ENCODE peak calls at places on chromosome 18, in ten cellular contexts. P, E, O, A, B, T, L, K, W and M are unnamed samples.

GRCh38 chr18:56873441-56874140 is 222.4 kb downstream of the WDR7 start:
- DNase-seq in P (no peak), E (no peak), O (no peak), A (no peak), B (peak), T (no peak), L (no peak), K (no peak), W (no peak), M (no peak)

GRCh38 chr18:63320690-63321265 is 1.2 kb upstream of the BCL2 start:
- DNase-seq in P (peak), E (peak), O (peak), A (no peak), B (peak), T (peak), L (peak), K (peak), W (peak), M (no peak)

GRCh38 chr18:36769172-36769571 is 59.6 kb downstream of the TPGS2 start:
- DNase-seq in P (peak), E (no peak), O (no peak), A (no peak), B (no peak), T (no peak), L (no peak), K (no peak), W (no peak), M (no peak)

GRCh38 chr18:62458346-62458745 is 64.5 kb upstream of the ZCCHC2 start:
- DNase-seq in P (no peak), E (no peak), O (no peak), A (no peak), B (no peak), T (no peak), L (no peak), K (no peak), W (no peak), M (no peak)

GRCh38 chr18:51621103-51621969 is 423.9 kb upstream of the MEX3C start:
- DNase-seq in P (peak), E (no peak), O (peak), A (peak), B (peak), T (peak), L (no peak), K (no peak), W (no peak), M (peak)

GRCh38 chr18:13236411-13236810 is 17.9 kb downstream of the LDLRAD4 start:
- DNase-seq in P (no peak), E (no peak), O (no peak), A (no peak), B (no peak), T (no peak), L (no peak), K (no peak), W (no peak), M (no peak)

GRCh38 chr18:33282709-33283333 is 157.7 kb downstream of the CCDC178 start:
- DNase-seq in P (no peak), E (no peak), O (no peak), A (no peak), B (no peak), T (no peak), L (no peak), K (no peak), W (no peak), M (no peak)

GRCh38 chr18:14914126-14914525 is 166.2 kb downstream of the ANKRD30B start:
- DNase-seq in P (no peak), E (no peak), O (no peak), A (no peak), B (no peak), T (no peak), L (no peak), K (no peak), W (no peak), M (no peak)

GRCh38 chr18:67385455-67385854 is 131.1 kb downstream of the DSEL start:
- DNase-seq in P (no peak), E (no peak), O (no peak), A (no peak), B (no peak), T (no peak), L (no peak), K (no peak), W (no peak), M (no peak)

GRCh38 chr18:21735452-21736015 is 5.1 kb upstream of the MIB1 start:
- DNase-seq in P (no peak), E (peak), O (no peak), A (no peak), B (peak), T (peak), L (no peak), K (peak), W (no peak), M (no peak)

GRCh38 chr18:74609535-74609934 is 11.9 kb downstream of the ZNF407 start:
- DNase-seq in P (no peak), E (no peak), O (no peak), A (no peak), B (no peak), T (peak), L (no peak), K (no peak), W (no peak), M (no peak)

GRCh38 chr18:62485684-62486083 is 37.1 kb upstream of the ZCCHC2 start:
- DNase-seq in P (peak), E (no peak), O (no peak), A (no peak), B (no peak), T (peak), L (no peak), K (no peak), W (no peak), M (no peak)

GRCh38 chr18:79766308-79766707 is 31.4 kb upstream of the KCNG2 start:
- DNase-seq in P (no peak), E (no peak), O (no peak), A (no peak), B (no peak), T (no peak), L (no peak), K (no peak), W (no peak), M (no peak)

GRCh38 chr18:49656098-49656591 is 94.3 kb downstream of the LIPG start:
- DNase-seq in P (peak), E (no peak), O (no peak), A (no peak), B (no peak), T (peak), L (no peak), K (no peak), W (no peak), M (no peak)

GRCh38 chr18:69585696-69586095 is 185.0 kb downstream of the DOK6 start:
- DNase-seq in P (no peak), E (no peak), O (no peak), A (no peak), B (no peak), T (no peak), L (no peak), K (no peak), W (no peak), M (no peak)

GRCh38 chr18:53799134-53799533 is 425.3 kb downstream of the MBD2 start:
- DNase-seq in P (peak), E (no peak), O (no peak), A (no peak), B (no peak), T (peak), L (no peak), K (no peak), W (no peak), M (no peak)

GRCh38 chr18:78980777-78981651 is 1.4 kb downstream of the SALL3 start:
- DNase-seq in P (no peak), E (no peak), O (no peak), A (no peak), B (no peak), T (no peak), L (no peak), K (no peak), W (no peak), M (no peak)

GRCh38 chr18:13500891-13501887 is 225.2 kb downstream of the FAM210A start:
- DNase-seq in P (peak), E (no peak), O (no peak), A (no peak), B (no peak), T (peak), L (peak), K (no peak), W (no peak), M (no peak)

GRCh38 chr18:56532176-56532840 is 106.1 kb downstream of the TXNL1 start:
- DNase-seq in P (no peak), E (no peak), O (no peak), A (peak), B (no peak), T (peak), L (no peak), K (no peak), W (no peak), M (peak)

GRCh38 chr18:22198163-22198562 is 28.8 kb downstream of the GATA6 start:
- DNase-seq in P (no peak), E (no peak), O (no peak), A (no peak), B (no peak), T (no peak), L (no peak), K (no peak), W (no peak), M (no peak)

GRCh38 chr18:39441648-39442047 is 1876.0 kb upstream of the CELF4 start:
- DNase-seq in P (no peak), E (no peak), O (no peak), A (no peak), B (no peak), T (no peak), L (no peak), K (no peak), W (no peak), M (no peak)

GRCh38 chr18:60044290-60045006 is 144.7 kb downstream of the PMAIP1 start:
- DNase-seq in P (peak), E (no peak), O (no peak), A (no peak), B (no peak), T (no peak), L (no peak), K (no peak), W (no peak), M (no peak)

GRCh38 chr18:25187582-25188291 is 164.2 kb downstream of the ZNF521 start:
- DNase-seq in P (no peak), E (no peak), O (no peak), A (no peak), B (no peak), T (no peak), L (no peak), K (no peak), W (no peak), M (no peak)

GRCh38 chr18:39959839-39960238 is 1995.2 kb upstream of the PIK3C3 start:
- DNase-seq in P (peak), E (no peak), O (no peak), A (no peak), B (no peak), T (peak), L (no peak), K (no peak), W (no peak), M (no peak)

GRCh38 chr18:79387615-79388014 is 8.1 kb upstream of the NFATC1 start:
- DNase-seq in P (no peak), E (no peak), O (no peak), A (no peak), B (no peak), T (no peak), L (no peak), K (no peak), W (no peak), M (no peak)

GRCh38 chr18:35756506-35757117 is 175.1 kb downstream of the GALNT1 start:
- DNase-seq in P (peak), E (peak), O (peak), A (no peak), B (peak), T (peak), L (no peak), K (no peak), W (peak), M (peak)